ENCODE peak calls at places on chromosome 11, in five cellular contexts. One of them, this sample, is unnamed.

GRCh38 chr11:27083241-27083640 is 42.6 kb downstream of the BBOX1 start:
- DNase-seq in AG04449: no peak
- DNase-seq in HFFc6: no peak
- DNase-seq in LoVo: no peak
- DNase-seq in upper lobe of right lung: no peak
- DNase-seq in this sample: no peak

GRCh38 chr11:2097356-2097997 is 41.7 kb downstream of the IGF2 start:
- DNase-seq in LoVo: no peak
- DNase-seq in upper lobe of right lung: peak; percentile 71
- DNase-seq in AG04449: peak; percentile 38
- DNase-seq in HFFc6: peak; percentile 75
- DNase-seq in this sample: no peak

GRCh38 chr11:63911440-63911839 is 5.5 kb downstream of the RCOR2 start:
- DNase-seq in LoVo: no peak
- DNase-seq in HFFc6: no peak
- DNase-seq in upper lobe of right lung: no peak
- DNase-seq in AG04449: no peak
- DNase-seq in this sample: no peak

GRCh38 chr11:121563900-121564822 is 111.4 kb upstream of the SORL1-AS1 start:
- DNase-seq in upper lobe of right lung: no peak
- DNase-seq in AG04449: no peak
- DNase-seq in LoVo: no peak
- DNase-seq in HFFc6: no peak
- DNase-seq in this sample: no peak

GRCh38 chr11:126585388-126586302 is 230.2 kb downstream of the ST3GAL4 start:
- DNase-seq in upper lobe of right lung: no peak
- DNase-seq in LoVo: peak; percentile 46
- DNase-seq in HFFc6: peak; percentile 95
- DNase-seq in AG04449: peak; percentile 89
- DNase-seq in this sample: peak; percentile 65

GRCh38 chr11:125297346-125297910 is 132.9 kb downstream of the PKNOX2 start:
- DNase-seq in HFFc6: no peak
- DNase-seq in LoVo: no peak
- DNase-seq in upper lobe of right lung: no peak
- DNase-seq in AG04449: no peak
- DNase-seq in this sample: no peak

GRCh38 chr11:17343907-17344306 is 7.7 kb upstream of the NCR3LG1 start:
- DNase-seq in AG04449: peak; percentile 53
- DNase-seq in HFFc6: peak; percentile 85
- DNase-seq in upper lobe of right lung: no peak
- DNase-seq in LoVo: no peak
- DNase-seq in this sample: peak; percentile 10

GRCh38 chr11:70080763-70081162 is 2.6 kb downstream of the ANO1 start:
- DNase-seq in upper lobe of right lung: no peak
- DNase-seq in HFFc6: no peak
- DNase-seq in LoVo: peak; percentile 66
- DNase-seq in AG04449: no peak
- DNase-seq in this sample: peak; percentile 42

GRCh38 chr11:31826530-31827438 is 15.7 kb upstream of the PAX6 start:
- DNase-seq in LoVo: no peak
- DNase-seq in AG04449: no peak
- DNase-seq in upper lobe of right lung: no peak
- DNase-seq in HFFc6: no peak
- DNase-seq in this sample: no peak

GRCh38 chr11:86172894-86173293 is 71.7 kb upstream of the EED start:
- DNase-seq in AG04449: no peak
- DNase-seq in HFFc6: peak; percentile 79
- DNase-seq in upper lobe of right lung: no peak
- DNase-seq in LoVo: no peak
- DNase-seq in this sample: no peak

GRCh38 chr11:30392221-30392784 is 69.4 kb downstream of the ARL14EP start:
- DNase-seq in AG04449: no peak
- DNase-seq in upper lobe of right lung: no peak
- DNase-seq in LoVo: no peak
- DNase-seq in HFFc6: peak; percentile 0
- DNase-seq in this sample: no peak

GRCh38 chr11:77147668-77148321 is 19.7 kb downstream of the MYO7A start:
- DNase-seq in upper lobe of right lung: no peak
- DNase-seq in LoVo: no peak
- DNase-seq in HFFc6: no peak
- DNase-seq in AG04449: no peak
- DNase-seq in this sample: no peak